ENCODE peak calls at places on chromosomes 1 and 21, in four cellular contexts. A, E, U and W are unnamed samples.

GRCh38 chr21:35338881-35339632 is 290.0 kb upstream of the RUNX1 start:
- DNase-seq in A (no peak), E (no peak), U (no peak), W (no peak)

GRCh38 chr1:7383671-7384070 is 387.4 kb upstream of the VAMP3 start:
- DNase-seq in A (no peak), E (no peak), U (no peak), W (no peak)

GRCh38 chr1:17569200-17570139 is 30.0 kb downstream of the ARHGEF10L start:
- DNase-seq in A (no peak), E (no peak), U (peak; percentile 63), W (no peak)

GRCh38 chr1:226738421-226738994 is 574 bp downstream of the ITPKB start:
- DNase-seq in A (no peak), E (peak; percentile 22), U (no peak), W (peak; percentile 52)

GRCh38 chr1:24427469-24427862 is 11.9 kb downstream of the NIPAL3 start:
- DNase-seq in A (no peak), E (no peak), U (no peak), W (no peak)

GRCh38 chr1:184954232-184954995 is 19.9 kb downstream of the NIBAN1 start:
- DNase-seq in A (no peak), E (no peak), U (no peak), W (no peak)

GRCh38 chr1:94045465-94046056 is 75.4 kb downstream of the ABCA4 start:
- DNase-seq in A (peak; percentile 23), E (no peak), U (peak; percentile 97), W (no peak)

GRCh38 chr1:77459881-77460280 is 178.1 kb downstream of the AK5 start:
- DNase-seq in A (no peak), E (no peak), U (no peak), W (no peak)

GRCh38 chr1:181149326-181150000 is 61.0 kb downstream of the IER5 start:
- DNase-seq in A (peak; percentile 65), E (peak; percentile 38), U (no peak), W (no peak)

GRCh38 chr1:92907949-92908684 is 53.1 kb downstream of the DIPK1A start:
- DNase-seq in A (no peak), E (no peak), U (no peak), W (no peak)

GRCh38 chr21:37130971-37131370 is 57.9 kb downstream of the TTC3 start:
- DNase-seq in A (no peak), E (no peak), U (no peak), W (no peak)

GRCh38 chr1:184513421-184513820 is 126.6 kb downstream of the C1orf21 start:
- DNase-seq in A (no peak), E (no peak), U (no peak), W (no peak)

GRCh38 chr1:190908691-190909090 is 431.0 kb upstream of the BRINP3 start:
- DNase-seq in A (no peak), E (no peak), U (peak; percentile 6), W (no peak)

GRCh38 chr21:43302769-43303168 is 124.2 kb downstream of the SIK1 start:
- DNase-seq in A (no peak), E (no peak), U (no peak), W (no peak)

GRCh38 chr1:78645728-78646127 is 3.9 kb upstream of the IFI44 start:
- DNase-seq in A (no peak), E (no peak), U (no peak), W (no peak)

GRCh38 chr21:17903029-17903806 is 84.1 kb upstream of the C21orf91 start:
- DNase-seq in A (no peak), E (no peak), U (no peak), W (no peak)

GRCh38 chr1:30489737-30490389 is 233.5 kb downstream of the MATN1 start:
- DNase-seq in A (no peak), E (no peak), U (no peak), W (no peak)

GRCh38 chr1:164619006-164619784 is 60.2 kb downstream of the PBX1 start:
- DNase-seq in A (no peak), E (no peak), U (no peak), W (no peak)

GRCh38 chr1:229563701-229564100 is 5.2 kb upstream of the ABCB10 start:
- DNase-seq in A (no peak), E (no peak), U (no peak), W (no peak)

GRCh38 chr1:22861764-22862440 is 110.8 kb downstream of the LACTBL1 start:
- DNase-seq in A (no peak), E (no peak), U (peak; percentile 32), W (no peak)

GRCh38 chr21:38170283-38170682 is 86.5 kb upstream of the KCNJ15 start:
- DNase-seq in A (no peak), E (no peak), U (no peak), W (no peak)

GRCh38 chr1:32142446-32143301 is 34.8 kb downstream of the KPNA6 start:
- DNase-seq in A (no peak), E (no peak), U (peak; percentile 33), W (no peak)

GRCh38 chr1:147673401-147673800 is 3.1 kb upstream of the ACP6 start:
- DNase-seq in A (no peak), E (no peak), U (no peak), W (no peak)

GRCh38 chr1:234659538-234659937 is 49.6 kb upstream of the IRF2BP2 start:
- DNase-seq in A (no peak), E (no peak), U (no peak), W (no peak)

GRCh38 chr1:183125279-183125999 is 60.6 kb upstream of the LAMC2 start:
- DNase-seq in A (no peak), E (no peak), U (no peak), W (no peak)

GRCh38 chr1:64917328-64917861 is 49.0 kb downstream of the JAK1 start:
- DNase-seq in A (no peak), E (no peak), U (peak; percentile 99), W (no peak)

GRCh38 chr21:46667735-46668380 is 32.4 kb downstream of the PRMT2 start:
- DNase-seq in A (no peak), E (no peak), U (no peak), W (no peak)

GRCh38 chr1:2374260-2375155 is 16.8 kb downstream of the MORN1 start:
- DNase-seq in A (no peak), E (peak; percentile 8), U (no peak), W (peak; percentile 7)

GRCh38 chr1:114339379-114339778 is 171.6 kb downstream of the TRIM33 start:
- DNase-seq in A (no peak), E (no peak), U (no peak), W (no peak)

GRCh38 chr1:70044832-70045231 is 160.5 kb downstream of the LRRC40 start:
- DNase-seq in A (no peak), E (no peak), U (peak; percentile 68), W (no peak)

GRCh38 chr1:219713981-219714381 is 101.1 kb upstream of the ZC3H11B start:
- DNase-seq in A (no peak), E (no peak), U (no peak), W (no peak)

GRCh38 chr1:223482766-223483165 is 89.6 kb downstream of the CCDC185 start:
- DNase-seq in A (no peak), E (no peak), U (no peak), W (no peak)

GRCh38 chr21:42195378-42196031 is 23.4 kb upstream of the ABCG1 start:
- DNase-seq in A (no peak), E (no peak), U (no peak), W (no peak)

GRCh38 chr1:152182431-152182830 is 23.4 kb upstream of the RPTN start:
- DNase-seq in A (no peak), E (no peak), U (no peak), W (no peak)